ENCODE peak calls at places on chromosome 20, in four cellular contexts. O, P, R and V are unnamed samples.

GRCh38 chr20:52179331-52180166 is 12.0 kb downstream of the ZFP64 start:
- DNase-seq in O (no peak), P (no peak), R (peak; percentile 94), V (no peak)

GRCh38 chr20:11249239-11249638 is 575.4 kb upstream of the JAG1 start:
- DNase-seq in O (no peak), P (no peak), R (no peak), V (no peak)

GRCh38 chr20:3494218-3494617 is 23.4 kb downstream of the ATRN start:
- DNase-seq in P (no peak), R (no peak), O (no peak), V (no peak)

GRCh38 chr20:2088904-2089303 is 12.7 kb upstream of the STK35 start:
- DNase-seq in P (no peak), O (no peak), R (no peak), V (no peak)

GRCh38 chr20:8914421-8914820 is 154.5 kb upstream of the PLCB4 start:
- DNase-seq in R (no peak), P (no peak), O (no peak), V (no peak)

GRCh38 chr20:9407805-9408421 is 106.5 kb upstream of the LAMP5 start:
- DNase-seq in R (peak; percentile 53), O (peak; percentile 65), P (peak; percentile 59), V (peak; percentile 59)

GRCh38 chr20:45983279-45983743 is 11.3 kb upstream of the ZNF335 start:
- DNase-seq in R (no peak), P (peak; percentile 81), O (no peak), V (no peak)

GRCh38 chr20:38152175-38153010 is 12.7 kb downstream of the TGM2 start:
- DNase-seq in R (peak; percentile 25), O (peak; percentile 44), P (no peak), V (no peak)

GRCh38 chr20:1983311-1983710 is 10.5 kb downstream of the PDYN start:
- DNase-seq in P (no peak), O (no peak), R (no peak), V (no peak)

GRCh38 chr20:62452475-62453095 is 23.2 kb downstream of the GATA5 start:
- DNase-seq in O (no peak), P (no peak), R (no peak), V (no peak)

GRCh38 chr20:43974665-43975064 is 60.0 kb downstream of the TOX2 start:
- DNase-seq in P (no peak), O (no peak), R (no peak), V (no peak)

GRCh38 chr20:38896009-38896594 is 30.1 kb upstream of the FAM83D start:
- DNase-seq in O (no peak), R (no peak), P (no peak), V (no peak)

GRCh38 chr20:36544134-36545018 is 3.1 kb downstream of the MYL9 start:
- DNase-seq in R (no peak), P (no peak), O (no peak), V (no peak)

GRCh38 chr20:63101781-63102719 is 95.3 kb upstream of the BHLHE23 start:
- DNase-seq in O (no peak), R (no peak), P (no peak), V (peak; percentile 46)

GRCh38 chr20:47379433-47380150 is 23.1 kb upstream of the ZMYND8 start:
- DNase-seq in O (no peak), R (no peak), P (peak; percentile 83), V (no peak)

GRCh38 chr20:10171864-10172751 is 46.5 kb upstream of the SNAP25 start:
- DNase-seq in R (no peak), O (no peak), P (no peak), V (peak; percentile 10)

GRCh38 chr20:4322499-4322898 is 307.1 kb upstream of the RNF24 start:
- DNase-seq in R (no peak), O (no peak), P (no peak), V (no peak)

GRCh38 chr20:46946796-46947195 is 52.2 kb downstream of the EYA2 start:
- DNase-seq in O (no peak), R (no peak), P (no peak), V (no peak)

GRCh38 chr20:48454721-48455490 is 372.9 kb downstream of the PREX1 start:
- DNase-seq in P (no peak), O (no peak), R (no peak), V (no peak)

GRCh38 chr20:44952731-44953130 is 7.5 kb downstream of the TOMM34 start:
- DNase-seq in O (no peak), P (no peak), R (no peak), V (no peak)

GRCh38 chr20:35084998-35085397 is 7.6 kb downstream of the TRPC4AP start:
- DNase-seq in R (no peak), O (no peak), P (no peak), V (no peak)

GRCh38 chr20:11496382-11496781 is 421.3 kb upstream of the BTBD3 start:
- DNase-seq in P (no peak), R (no peak), O (no peak), V (no peak)

GRCh38 chr20:17442588-17442987 is 88.6 kb downstream of the BFSP1 start:
- DNase-seq in P (peak; percentile 31), R (no peak), O (peak; percentile 36), V (peak; percentile 22)

GRCh38 chr20:17875106-17875980 is 93.3 kb downstream of the SNX5 start:
- DNase-seq in P (no peak), O (peak; percentile 92), R (no peak), V (no peak)

GRCh38 chr20:61043681-61044080 is 208.4 kb upstream of the CDH4 start:
- DNase-seq in P (no peak), R (no peak), O (no peak), V (no peak)

GRCh38 chr20:31712564-31713311 is 9.9 kb downstream of the BCL2L1 start:
- DNase-seq in O (peak; percentile 95), P (peak; percentile 43), R (no peak), V (no peak)

GRCh38 chr20:62292115-62292514 is 10.7 kb upstream of the ADRM1 start:
- DNase-seq in R (no peak), O (no peak), P (no peak), V (no peak)

GRCh38 chr20:58852559-58853271 is at the start of gene GNAS:
- DNase-seq in O (peak; percentile 21), R (no peak), P (peak; percentile 35), V (no peak)

GRCh38 chr20:41108531-41108930 is 28.8 kb upstream of the PLCG1 start:
- DNase-seq in R (no peak), O (no peak), P (no peak), V (no peak)

GRCh38 chr20:36175016-36175415 is 20.5 kb downstream of the EPB41L1 start:
- DNase-seq in P (no peak), O (no peak), R (no peak), V (no peak)

DNA sequence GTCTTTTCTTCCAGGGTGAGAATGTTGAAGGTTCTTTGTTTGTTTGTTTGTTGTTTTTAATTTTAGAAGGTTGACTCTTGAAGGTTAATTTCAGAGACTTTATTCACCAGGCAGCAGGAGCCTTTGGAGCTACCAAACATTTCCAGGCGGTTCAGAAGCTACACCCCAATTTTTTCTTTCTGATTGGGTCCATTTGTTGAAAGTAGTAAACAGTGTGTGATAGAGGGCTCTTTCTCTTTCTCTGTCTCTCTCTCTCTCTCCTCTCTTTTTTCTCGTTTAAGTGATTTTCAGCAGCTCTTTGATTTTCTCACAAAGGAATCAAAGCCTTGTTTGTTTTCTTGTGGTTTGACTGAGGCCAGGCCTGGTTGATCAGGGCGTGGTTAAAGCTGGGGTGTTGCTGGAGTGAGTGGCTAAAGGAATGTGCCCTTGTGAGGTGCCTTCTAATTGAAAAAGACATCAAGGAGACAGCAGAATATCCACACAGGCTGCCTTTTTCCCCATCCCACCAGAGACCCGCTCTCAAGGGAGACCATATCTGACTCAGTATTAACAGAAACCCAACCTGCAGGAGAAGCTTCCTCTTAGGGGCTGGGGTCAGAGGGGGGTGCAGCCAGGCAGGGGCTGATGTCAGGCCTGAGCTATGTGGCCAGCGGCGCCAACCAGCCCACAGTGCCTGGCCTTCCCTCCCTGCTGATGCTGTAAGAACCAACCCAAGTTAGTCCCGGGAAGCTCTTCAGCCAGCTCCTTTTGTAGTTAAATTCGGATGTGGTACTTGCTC is 40.4 kb upstream of the NAA20 start:
- DNase-seq in P (no peak), O (peak; percentile 90), R (no peak), V (no peak)
- TF ChIP-seq TARDBP in P (no peak), O (no peak), R (no peak), V (no peak)

GRCh38 chr20:21360686-21361085 is 36.6 kb downstream of the NKX2-4 start:
- DNase-seq in O (no peak), P (no peak), R (no peak), V (no peak)
- TF ChIP-seq BHLHE40 in O (no peak), P (no peak), R (no peak), V (no peak)

DNA sequence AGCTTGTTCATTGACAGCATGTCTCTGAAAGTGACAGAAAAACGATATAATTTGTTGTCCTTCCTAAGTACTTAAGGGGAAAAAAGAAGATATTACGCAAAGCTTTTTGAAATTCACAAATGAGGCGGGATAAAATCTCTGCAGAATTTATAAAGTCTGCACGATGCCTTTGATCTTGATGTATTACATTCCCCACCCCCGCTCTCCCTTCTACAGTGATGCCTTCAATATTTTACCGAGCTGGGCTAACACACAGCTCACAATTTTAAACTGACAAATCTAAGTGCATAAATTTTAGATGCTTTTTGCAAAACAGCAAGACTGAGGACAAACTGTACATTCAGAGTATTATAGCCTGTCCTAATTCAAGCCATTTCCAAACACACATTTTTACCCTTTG is 219.8 kb upstream of the SPTLC3 start:
- DNase-seq in P (no peak), O (no peak), R (no peak), V (no peak)
- TF ChIP-seq TARDBP in P (no peak), O (no peak), R (no peak), V (no peak)

GRCh38 chr20:53984354-53984753 is 86.0 kb downstream of the BCAS1 start:
- DNase-seq in R (no peak), P (no peak), O (no peak), V (no peak)
- TF ChIP-seq BHLHE40 in R (no peak), P (no peak), O (no peak), V (no peak)

DNA sequence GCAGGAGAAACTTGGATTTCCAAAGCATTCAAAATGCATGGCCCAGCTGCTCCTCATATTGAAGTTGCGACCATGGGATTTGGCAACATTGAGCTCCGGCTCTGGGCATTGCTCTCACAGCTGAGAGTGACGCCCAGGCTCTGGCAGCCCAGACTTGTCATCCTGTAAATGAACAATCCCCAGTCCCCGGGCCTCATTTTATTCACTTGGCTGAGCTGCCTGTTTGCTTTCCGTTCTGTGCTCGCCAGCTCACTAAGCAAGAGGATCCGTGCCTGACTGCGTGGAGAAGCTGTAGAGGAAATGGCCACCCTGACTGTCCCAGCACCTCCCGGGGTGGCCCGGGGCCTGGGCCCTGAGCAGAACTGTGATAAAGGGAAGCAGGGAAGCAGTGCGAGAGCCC is 119.5 kb upstream of the CD93 start:
- DNase-seq in R (no peak), P (no peak), O (no peak), V (no peak)
- TF ChIP-seq TARDBP in R (no peak), P (no peak), O (no peak), V (no peak)

GRCh38 chr20:57264908-57265648 is 1.4 kb downstream of the BMP7 start:
- DNase-seq in R (no peak), P (no peak), O (no peak), V (peak; percentile 34)

GRCh38 chr20:57266251-57267157 is at the start of gene BMP7:
- DNase-seq in P (no peak), O (no peak), R (no peak), V (peak; percentile 60)

GRCh38 chr20:57264151-57264792 is 2.2 kb downstream of the BMP7 start:
- DNase-seq in P (peak; percentile 10), O (peak; percentile 69), R (no peak), V (no peak)

GRCh38 chr20:57267158-57267821 is 849 bp upstream of the BMP7 start:
- DNase-seq in O (no peak), R (no peak), P (no peak), V (no peak)

GRCh38 chr20:57265649-57266250 is 691 bp downstream of the BMP7 start:
- DNase-seq in R (no peak), O (no peak), P (no peak), V (peak; percentile 42)
- TF ChIP-seq BHLHE40 in R (no peak), O (no peak), P (no peak), V (no peak)

GRCh38 chr20:57211949-57212889 is 54.2 kb downstream of the BMP7 start:
- DNase-seq in R (no peak), O (peak; percentile 18), P (no peak), V (peak; percentile 34)
- TF ChIP-seq TARDBP in R (no peak), O (no peak), P (no peak), V (no peak)